ENCODE peak calls at places on chromosomes 1 and 21, in four cellular contexts. P is transverse colon, O is heart left ventricle, C is sigmoid colon. K is an unnamed sample. For H3K9me3, the result is how much of the 10 kb centered on the place peaks cover.

GRCh38 chr1:167165948-167166702 is 54.6 kb upstream of the POU2F1 start:
- DNase-seq in P (peak), O (no peak), C (no peak), K (no peak)

GRCh38 chr1:221039616-221040015 is 160.4 kb downstream of the HLX start:
- DNase-seq in P (no peak), O (no peak), C (no peak), K (no peak)

GRCh38 chr21:33769057-33769456 is 126.8 kb downstream of the ITSN1 start:
- DNase-seq in P (no peak), O (no peak), C (no peak), K (no peak)

GRCh38 chr1:174219606-174220370 is 60.5 kb downstream of the RABGAP1L start:
- DNase-seq in P (no peak), O (no peak), C (no peak), K (no peak)

GRCh38 chr1:4447778-4448360 is 206.5 kb upstream of the AJAP1 start:
- DNase-seq in P (no peak), O (no peak), C (no peak), K (no peak)

GRCh38 chr1:219304227-219305226 is 130.8 kb downstream of the LYPLAL1 start:
- DNase-seq in P (no peak), O (peak), C (no peak), K (no peak)

GRCh38 chr1:106447466-106447865 is 609.0 kb upstream of the PRMT6 start:
- DNase-seq in P (no peak), O (no peak), C (no peak), K (no peak)

GRCh38 chr21:24456358-24456757 is 1150.9 kb downstream of the MRPL39 start:
- DNase-seq in P (no peak), O (no peak), C (no peak), K (no peak)

GRCh38 chr1:115466433-115466832 is 128.4 kb upstream of the NGF start:
- DNase-seq in P (no peak), O (no peak), C (no peak), K (no peak)

GRCh38 chr1:27395441-27396195 is 3.2 kb downstream of the GPR3 start:
- DNase-seq in P (peak), O (peak), C (peak), K (no peak)

GRCh38 chr1:22218618-22219250 is 75.8 kb upstream of the WNT4 start:
- DNase-seq in P (no peak), O (no peak), C (peak), K (no peak)

GRCh38 chr1:10033359-10033845 is 644 bp downstream of the UBE4B start:
- DNase-seq in P (peak), O (no peak), C (peak), K (no peak)

GRCh38 chr1:39615086-39615662 is 24.3 kb downstream of the HEYL start:
- DNase-seq in P (no peak), O (no peak), C (no peak), K (no peak)

GRCh38 chr1:53621144-53621543 is 117.8 kb downstream of the GLIS1 start:
- DNase-seq in P (no peak), O (peak), C (peak), K (no peak)

GRCh38 chr1:23263380-23263887 is 46.1 kb upstream of the HTR1D start:
- DNase-seq in P (no peak), O (no peak), C (no peak), K (no peak)

GRCh38 chr1:166302919-166303758 is 136.3 kb upstream of the FAM78B start:
- DNase-seq in P (no peak), O (no peak), C (no peak), K (no peak)

GRCh38 chr1:45348020-45348419 is 7.8 kb upstream of the MUTYH start:
- DNase-seq in P (no peak), O (no peak), C (no peak), K (no peak)

GRCh38 chr21:31498985-31499384 is 154.9 kb upstream of the TIAM1 start:
- DNase-seq in P (no peak), O (no peak), C (no peak), K (no peak)

GRCh38 chr1:109838838-109839240 is 71.8 kb upstream of the CSF1 start:
- DNase-seq in P (no peak), O (no peak), C (peak), K (no peak)

GRCh38 chr1:182340233-182341058 is 51.1 kb downstream of the GLUL start:
- DNase-seq in P (no peak), O (no peak), C (peak), K (no peak)

GRCh38 chr1:167272375-167272957 is 51.8 kb downstream of the POU2F1 start:
- DNase-seq in P (no peak), O (no peak), C (no peak), K (no peak)

GRCh38 chr1:159951016-159951415 is 3.0 kb downstream of the SLAMF9 start:
- DNase-seq in P (no peak), O (no peak), C (no peak), K (no peak)

GRCh38 chr1:159949891-159950480 is 4.1 kb downstream of the SLAMF9 start:
- DNase-seq in P (peak), O (no peak), C (no peak), K (no peak)

GRCh38 chr1:159947942-159948341 is 2.5 kb upstream of the IGSF9 start:
- DNase-seq in P (peak), O (no peak), C (no peak), K (no peak)

GRCh38 chr1:159951551-159951950 is 2.5 kb downstream of the SLAMF9 start:
- DNase-seq in P (no peak), O (no peak), C (no peak), K (no peak)

GRCh38 chr1:159949123-159949522 is 3.7 kb upstream of the IGSF9 start:
- DNase-seq in P (peak), O (no peak), C (no peak), K (no peak)
- H3K27ac ChIP-seq in P (peak), O (no peak), C (peak), K (no peak)

GRCh38 chr1:49339043-49339442 is 562.4 kb upstream of the BEND5 start:
- DNase-seq in P (no peak), O (no peak), C (no peak), K (no peak)

GRCh38 chr1:49331066-49331852 is 554.6 kb upstream of the BEND5 start:
- DNase-seq in P (no peak), O (no peak), C (no peak), K (no peak)

DNA sequence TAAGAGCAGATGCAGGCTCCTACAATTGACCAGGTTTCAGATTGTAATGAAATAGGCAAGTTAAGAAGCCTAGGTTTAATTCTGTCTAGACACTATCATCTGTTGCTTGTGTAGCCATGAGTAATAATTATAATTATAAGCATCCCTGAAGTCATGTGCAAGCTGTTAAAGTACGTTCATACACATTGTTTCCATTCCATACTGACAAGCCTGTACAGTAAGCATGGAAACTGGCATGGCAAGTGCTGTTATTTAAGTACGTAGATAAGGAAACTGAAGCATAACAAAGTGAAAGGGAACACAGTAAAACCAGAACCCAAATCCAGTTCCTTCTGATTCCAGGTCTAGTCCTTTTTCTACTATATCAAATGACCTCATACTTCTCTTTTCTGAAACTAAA is 557.3 kb upstream of the BEND5 start:
- DNase-seq in P (no peak), O (no peak), C (no peak), K (no peak)
- H3K9me3 ChIP-seq in P (under half), O (under half), C (under half), K (under half)

DNA sequence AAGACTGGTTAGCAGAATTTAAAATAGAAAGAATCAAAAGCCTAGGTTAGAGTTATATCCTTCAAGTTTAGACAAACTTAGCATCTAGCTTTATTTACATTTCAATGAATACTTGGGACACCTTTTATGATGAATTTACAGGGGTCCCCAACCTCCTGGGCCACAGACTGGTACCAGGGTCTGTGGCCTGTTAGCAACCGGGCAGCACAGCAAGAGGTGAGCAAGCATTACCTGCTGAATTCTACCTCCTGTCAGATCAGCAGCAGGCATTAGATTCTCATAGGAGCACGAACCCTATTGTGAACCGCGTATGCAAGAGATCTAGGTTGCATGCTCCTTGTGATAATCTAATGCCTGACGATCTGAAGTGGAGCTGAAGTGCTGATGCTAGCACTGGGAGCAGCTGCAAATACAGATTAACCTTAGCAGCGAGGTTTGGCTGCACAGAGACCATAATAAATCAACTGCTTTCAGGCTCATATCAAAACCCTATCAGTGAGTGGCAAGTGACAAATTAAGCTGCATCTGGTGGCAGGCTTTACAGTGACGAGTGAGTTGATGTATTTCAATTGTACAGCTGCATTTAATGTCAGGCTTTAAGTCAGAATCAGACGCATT is 82.0 kb downstream of the UCHL5 start:
- DNase-seq in P (no peak), O (no peak), C (no peak), K (no peak)
- H3K27ac ChIP-seq in P (no peak), O (no peak), C (no peak), K (no peak)

DNA sequence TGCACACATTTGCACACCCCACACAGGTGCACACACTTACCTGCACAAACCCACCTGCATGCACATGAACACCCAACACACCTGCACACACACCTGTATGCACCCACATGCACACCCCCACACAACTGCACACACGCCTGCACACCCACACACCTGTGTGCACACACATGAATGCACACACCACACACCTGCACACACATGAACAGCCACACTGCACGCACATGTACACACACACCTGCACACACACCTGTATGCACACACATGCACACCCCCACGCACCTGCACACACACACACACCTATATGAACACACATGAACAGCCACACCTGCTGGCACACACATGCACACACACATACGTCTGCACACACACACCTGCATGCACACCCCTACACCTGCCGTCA is 17.9 kb upstream of the TTC34 start:
- DNase-seq in P (no peak), O (no peak), C (no peak), K (no peak)
- H3K9me3 ChIP-seq in P (under half), O (under half), C (under half), K (half or more)

DNA sequence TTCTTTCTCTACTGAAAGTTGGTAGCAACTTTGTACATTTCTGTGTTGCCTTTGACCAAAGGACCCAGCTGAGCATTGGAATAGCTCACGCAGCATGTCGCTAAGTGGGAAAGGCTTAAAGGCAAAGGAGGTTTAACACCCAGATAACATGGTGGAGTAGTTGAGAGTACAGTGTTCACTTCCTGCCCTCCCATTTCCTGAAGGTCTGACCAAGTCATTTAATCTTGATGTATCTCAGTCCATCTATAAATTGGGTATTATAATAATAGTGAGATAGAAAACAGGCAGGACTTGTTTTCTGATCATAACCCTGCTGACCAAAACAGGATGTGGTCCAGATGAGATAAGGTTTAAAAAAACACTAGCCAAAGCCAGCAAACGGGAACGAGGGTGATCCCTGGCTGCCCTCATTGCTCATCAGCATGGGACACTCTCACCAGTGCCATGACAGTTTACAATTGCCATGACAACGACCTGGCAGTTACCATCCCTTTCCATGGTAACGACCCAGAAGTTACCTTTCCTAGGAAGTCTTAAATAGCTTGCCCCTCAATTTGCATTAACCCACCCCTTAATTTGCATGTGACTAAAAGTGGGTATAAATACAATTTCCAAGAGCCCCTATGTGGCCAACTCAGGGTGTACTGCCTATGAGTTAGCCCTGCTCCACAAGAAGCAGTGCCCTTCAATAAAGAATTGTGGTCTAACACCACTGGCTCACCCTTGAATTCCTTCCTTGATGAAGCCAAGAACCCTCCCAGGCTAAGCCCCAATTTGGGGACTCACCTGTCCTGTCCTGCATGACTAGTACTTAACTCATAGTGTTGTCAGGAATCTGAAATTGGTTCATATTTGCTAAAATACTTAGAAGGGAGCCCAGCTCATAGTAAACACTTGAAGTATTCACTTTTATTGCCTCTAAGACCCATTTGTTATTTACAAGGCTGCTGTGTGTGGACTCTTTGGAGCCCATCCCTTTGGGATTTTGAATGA is 28.4 kb upstream of the FHAD1 start:
- DNase-seq in P (no peak), O (no peak), C (peak), K (no peak)
- H3K27ac ChIP-seq in P (no peak), O (no peak), C (no peak), K (no peak)

DNA sequence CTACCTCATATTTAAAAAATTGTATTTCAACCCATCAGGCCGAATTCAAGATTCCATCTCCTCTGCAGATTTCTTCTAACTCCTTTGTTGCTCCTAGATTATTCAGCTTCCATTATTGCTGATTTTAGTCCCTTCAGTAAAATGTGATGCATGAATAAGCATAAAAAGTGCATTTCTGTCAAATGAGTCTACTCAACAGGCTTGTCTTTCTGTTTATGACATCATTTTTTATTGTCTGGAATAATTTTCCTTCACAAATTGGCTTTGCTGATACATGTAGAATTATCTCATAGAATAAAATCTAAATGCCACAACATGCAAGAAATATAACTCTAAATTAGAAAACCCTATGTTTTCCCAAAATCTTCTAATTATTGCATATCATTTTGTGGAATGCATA is 1.6 kb upstream of the OR2M5 start:
- DNase-seq in P (no peak), O (no peak), C (no peak), K (no peak)
- H3K9me3 ChIP-seq in P (under half), O (under half), C (under half), K (under half)

GRCh38 chr1:68916227-68916853 is 419.5 kb upstream of the DEPDC1 start:
- DNase-seq in P (no peak), O (no peak), C (no peak), K (peak)
- H3K27ac ChIP-seq in P (no peak), O (no peak), C (peak), K (no peak)

GRCh38 chr1:204223129-204223860 is 9.5 kb upstream of the GOLT1A start:
- DNase-seq in P (no peak), O (no peak), C (no peak), K (no peak)
- H3K9me3 ChIP-seq in P (under half), O (under half), C (under half), K (under half)